ENCODE peak calls at places on chromosomes 7 and 10, in six cellular contexts. One of them, this sample, is unnamed.

GRCh38 chr7:44072364-44073231 is 7.2 kb upstream of the PGAM2 start:
- DNase-seq in PC-9: peak
- DNase-seq in CD8-positive, alpha-beta T cell: peak
- DNase-seq in osteocyte: peak
- DNase-seq in cardiac fibroblast: peak
- DNase-seq in HFF-Myc: peak
- DNase-seq in this sample: peak

GRCh38 chr7:92567460-92567859 is 22.7 kb downstream of the FAM133B start:
- DNase-seq in PC-9: no peak
- DNase-seq in HFF-Myc: no peak
- DNase-seq in cardiac fibroblast: peak
- DNase-seq in osteocyte: no peak
- DNase-seq in CD8-positive, alpha-beta T cell: no peak
- DNase-seq in this sample: no peak

GRCh38 chr7:132030883-132031282 is 474.5 kb upstream of the PODXL start:
- DNase-seq in CD8-positive, alpha-beta T cell: no peak
- DNase-seq in osteocyte: no peak
- DNase-seq in HFF-Myc: no peak
- DNase-seq in cardiac fibroblast: no peak
- DNase-seq in PC-9: peak
- DNase-seq in this sample: no peak

GRCh38 chr10:97759981-97760345 is 11.8 kb downstream of the SFRP5 start:
- DNase-seq in CD8-positive, alpha-beta T cell: no peak
- DNase-seq in PC-9: no peak
- DNase-seq in HFF-Myc: no peak
- DNase-seq in cardiac fibroblast: no peak
- DNase-seq in osteocyte: no peak
- DNase-seq in this sample: no peak

GRCh38 chr7:78006063-78006755 is 207.6 kb downstream of the PHTF2 start:
- DNase-seq in PC-9: no peak
- DNase-seq in HFF-Myc: no peak
- DNase-seq in osteocyte: no peak
- DNase-seq in CD8-positive, alpha-beta T cell: no peak
- DNase-seq in cardiac fibroblast: no peak
- DNase-seq in this sample: no peak

GRCh38 chr7:104980440-104980839 is 33.6 kb upstream of the KMT2E start:
- DNase-seq in PC-9: no peak
- DNase-seq in CD8-positive, alpha-beta T cell: no peak
- DNase-seq in cardiac fibroblast: peak
- DNase-seq in HFF-Myc: no peak
- DNase-seq in osteocyte: no peak
- DNase-seq in this sample: no peak

GRCh38 chr10:121267236-121268003 is 330.8 kb downstream of the FGFR2 start:
- DNase-seq in CD8-positive, alpha-beta T cell: no peak
- DNase-seq in cardiac fibroblast: no peak
- DNase-seq in PC-9: no peak
- DNase-seq in osteocyte: no peak
- DNase-seq in HFF-Myc: no peak
- DNase-seq in this sample: no peak

GRCh38 chr10:16902606-16903005 is 85.4 kb upstream of the RSU1 start:
- DNase-seq in PC-9: no peak
- DNase-seq in cardiac fibroblast: no peak
- DNase-seq in HFF-Myc: no peak
- DNase-seq in osteocyte: no peak
- DNase-seq in CD8-positive, alpha-beta T cell: no peak
- DNase-seq in this sample: no peak

GRCh38 chr10:111113238-111113960 is 36.6 kb downstream of the ADRA2A start:
- DNase-seq in HFF-Myc: no peak
- DNase-seq in osteocyte: peak
- DNase-seq in PC-9: no peak
- DNase-seq in CD8-positive, alpha-beta T cell: no peak
- DNase-seq in cardiac fibroblast: no peak
- DNase-seq in this sample: no peak

GRCh38 chr10:78623577-78624215 is 445.1 kb upstream of the ZMIZ1 start:
- DNase-seq in CD8-positive, alpha-beta T cell: no peak
- DNase-seq in cardiac fibroblast: peak
- DNase-seq in osteocyte: no peak
- DNase-seq in PC-9: peak
- DNase-seq in HFF-Myc: peak
- DNase-seq in this sample: no peak

GRCh38 chr10:50511512-50512213 is 112.1 kb downstream of the SGMS1 start:
- DNase-seq in osteocyte: no peak
- DNase-seq in cardiac fibroblast: no peak
- DNase-seq in PC-9: peak
- DNase-seq in HFF-Myc: no peak
- DNase-seq in CD8-positive, alpha-beta T cell: no peak
- DNase-seq in this sample: no peak

GRCh38 chr10:30169342-30169741 is 110.0 kb upstream of the JCAD start:
- DNase-seq in PC-9: no peak
- DNase-seq in CD8-positive, alpha-beta T cell: no peak
- DNase-seq in cardiac fibroblast: no peak
- DNase-seq in osteocyte: no peak
- DNase-seq in HFF-Myc: no peak
- DNase-seq in this sample: no peak

GRCh38 chr7:28903779-28904538 is 54.2 kb downstream of the TRIL start:
- DNase-seq in HFF-Myc: no peak
- DNase-seq in CD8-positive, alpha-beta T cell: no peak
- DNase-seq in osteocyte: no peak
- DNase-seq in cardiac fibroblast: no peak
- DNase-seq in PC-9: no peak
- DNase-seq in this sample: no peak

GRCh38 chr7:114689391-114689790 is 232.5 kb upstream of the MDFIC start:
- DNase-seq in osteocyte: no peak
- DNase-seq in HFF-Myc: no peak
- DNase-seq in cardiac fibroblast: no peak
- DNase-seq in CD8-positive, alpha-beta T cell: no peak
- DNase-seq in PC-9: no peak
- DNase-seq in this sample: no peak

GRCh38 chr10:30186371-30186875 is 127.0 kb upstream of the JCAD start:
- DNase-seq in HFF-Myc: no peak
- DNase-seq in cardiac fibroblast: no peak
- DNase-seq in PC-9: peak
- DNase-seq in CD8-positive, alpha-beta T cell: no peak
- DNase-seq in osteocyte: no peak
- DNase-seq in this sample: no peak

GRCh38 chr10:73577788-73578187 is 13.4 kb downstream of the USP54 start:
- DNase-seq in osteocyte: no peak
- DNase-seq in HFF-Myc: no peak
- DNase-seq in PC-9: peak
- DNase-seq in CD8-positive, alpha-beta T cell: no peak
- DNase-seq in cardiac fibroblast: peak
- DNase-seq in this sample: no peak

GRCh38 chr7:107109955-107110354 is 58.8 kb upstream of the HBP1 start:
- DNase-seq in CD8-positive, alpha-beta T cell: no peak
- DNase-seq in PC-9: no peak
- DNase-seq in osteocyte: no peak
- DNase-seq in cardiac fibroblast: no peak
- DNase-seq in HFF-Myc: no peak
- DNase-seq in this sample: no peak

GRCh38 chr7:102917436-102918353 is 4.9 kb downstream of the LRRC17 start:
- DNase-seq in CD8-positive, alpha-beta T cell: no peak
- DNase-seq in PC-9: no peak
- DNase-seq in HFF-Myc: no peak
- DNase-seq in osteocyte: no peak
- DNase-seq in cardiac fibroblast: no peak
- DNase-seq in this sample: no peak

GRCh38 chr10:29895436-29895835 is 163.9 kb downstream of the JCAD start:
- DNase-seq in CD8-positive, alpha-beta T cell: no peak
- DNase-seq in osteocyte: peak
- DNase-seq in cardiac fibroblast: peak
- DNase-seq in HFF-Myc: peak
- DNase-seq in PC-9: no peak
- DNase-seq in this sample: no peak

GRCh38 chr7:96596120-96596826 is 113.4 kb downstream of the SEM1 start:
- DNase-seq in CD8-positive, alpha-beta T cell: no peak
- DNase-seq in osteocyte: no peak
- DNase-seq in PC-9: peak
- DNase-seq in cardiac fibroblast: peak
- DNase-seq in HFF-Myc: peak
- DNase-seq in this sample: no peak

GRCh38 chr10:116274141-116274861 is 1.3 kb upstream of the GFRA1 start:
- DNase-seq in osteocyte: no peak
- DNase-seq in HFF-Myc: peak
- DNase-seq in cardiac fibroblast: no peak
- DNase-seq in PC-9: no peak
- DNase-seq in CD8-positive, alpha-beta T cell: no peak
- DNase-seq in this sample: no peak

GRCh38 chr7:98874942-98875341 is 3.4 kb upstream of the TRRAP start:
- DNase-seq in PC-9: no peak
- DNase-seq in cardiac fibroblast: no peak
- DNase-seq in HFF-Myc: no peak
- DNase-seq in osteocyte: no peak
- DNase-seq in CD8-positive, alpha-beta T cell: no peak
- DNase-seq in this sample: no peak
- TF ChIP-seq CTCF in PC-9: no peak
- TF ChIP-seq CTCF in cardiac fibroblast: no peak
- TF ChIP-seq CTCF in HFF-Myc: no peak
- TF ChIP-seq CTCF in osteocyte: no peak
- TF ChIP-seq CTCF in CD8-positive, alpha-beta T cell: no peak
- TF ChIP-seq CTCF in this sample: no peak

DNA sequence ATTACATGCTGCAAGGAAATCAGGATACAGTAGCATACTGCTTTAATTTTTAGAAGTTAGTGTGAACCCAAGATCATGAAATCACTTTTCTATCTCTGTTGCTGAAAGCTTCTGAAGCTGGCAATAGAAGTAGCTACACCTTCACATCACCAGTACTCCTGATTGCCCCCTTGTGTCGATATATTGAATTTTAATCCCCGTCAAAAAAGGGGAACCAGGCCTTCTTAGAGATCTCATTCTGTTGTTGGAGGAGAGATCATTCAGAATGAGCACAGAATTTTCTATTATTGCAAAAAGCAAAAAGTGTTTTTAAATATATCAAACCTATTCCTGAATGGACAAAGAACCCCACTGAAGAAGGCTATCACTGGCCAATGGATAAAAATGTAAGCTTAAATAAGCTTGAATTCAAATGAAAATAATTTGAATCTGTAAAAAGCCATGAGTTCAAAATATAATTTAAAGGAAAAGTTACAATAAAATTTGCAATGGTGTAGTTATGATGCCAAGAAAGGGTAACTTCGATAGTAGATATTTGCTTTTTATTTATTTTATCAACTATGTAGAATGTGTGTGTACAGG is 39.7 kb upstream of the TEX47 start:
- DNase-seq in PC-9: no peak
- DNase-seq in cardiac fibroblast: peak
- DNase-seq in CD8-positive, alpha-beta T cell: no peak
- DNase-seq in HFF-Myc: no peak
- DNase-seq in osteocyte: no peak
- DNase-seq in this sample: no peak
- TF ChIP-seq CTCF in PC-9: peak
- TF ChIP-seq CTCF in cardiac fibroblast: peak
- TF ChIP-seq CTCF in CD8-positive, alpha-beta T cell: no peak
- TF ChIP-seq CTCF in HFF-Myc: peak
- TF ChIP-seq CTCF in osteocyte: peak
- TF ChIP-seq CTCF in this sample: peak

GRCh38 chr7:43071604-43072003 is 40.8 kb upstream of the HECW1 start:
- DNase-seq in CD8-positive, alpha-beta T cell: no peak
- DNase-seq in PC-9: no peak
- DNase-seq in osteocyte: no peak
- DNase-seq in cardiac fibroblast: peak
- DNase-seq in HFF-Myc: no peak
- DNase-seq in this sample: no peak
- TF ChIP-seq CTCF in CD8-positive, alpha-beta T cell: no peak
- TF ChIP-seq CTCF in PC-9: peak
- TF ChIP-seq CTCF in osteocyte: peak
- TF ChIP-seq CTCF in cardiac fibroblast: peak
- TF ChIP-seq CTCF in HFF-Myc: peak
- TF ChIP-seq CTCF in this sample: peak

DNA sequence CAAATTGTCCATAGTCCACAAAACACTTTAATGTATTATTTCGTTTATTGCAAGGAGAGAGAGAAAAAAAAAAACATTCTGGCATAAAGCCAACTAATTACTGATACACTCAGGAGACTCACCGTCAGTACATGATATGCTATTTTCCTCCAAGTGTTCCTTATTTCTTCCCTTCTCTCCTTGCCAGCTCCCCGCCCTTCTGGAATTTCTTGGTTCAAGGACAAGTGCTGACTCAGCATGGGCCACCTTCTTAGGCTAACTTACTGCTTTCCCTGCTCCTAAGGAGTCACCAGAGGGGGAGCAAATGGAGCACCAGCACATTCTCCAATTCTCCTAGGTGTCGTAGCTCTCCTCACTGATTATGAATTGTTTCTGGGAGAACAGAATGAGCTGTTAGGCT is 133.8 kb upstream of the HDAC9 start:
- DNase-seq in cardiac fibroblast: no peak
- DNase-seq in CD8-positive, alpha-beta T cell: no peak
- DNase-seq in osteocyte: no peak
- DNase-seq in PC-9: no peak
- DNase-seq in HFF-Myc: peak
- DNase-seq in this sample: no peak
- TF ChIP-seq CTCF in cardiac fibroblast: no peak
- TF ChIP-seq CTCF in CD8-positive, alpha-beta T cell: no peak
- TF ChIP-seq CTCF in osteocyte: no peak
- TF ChIP-seq CTCF in PC-9: no peak
- TF ChIP-seq CTCF in HFF-Myc: no peak
- TF ChIP-seq CTCF in this sample: no peak

DNA sequence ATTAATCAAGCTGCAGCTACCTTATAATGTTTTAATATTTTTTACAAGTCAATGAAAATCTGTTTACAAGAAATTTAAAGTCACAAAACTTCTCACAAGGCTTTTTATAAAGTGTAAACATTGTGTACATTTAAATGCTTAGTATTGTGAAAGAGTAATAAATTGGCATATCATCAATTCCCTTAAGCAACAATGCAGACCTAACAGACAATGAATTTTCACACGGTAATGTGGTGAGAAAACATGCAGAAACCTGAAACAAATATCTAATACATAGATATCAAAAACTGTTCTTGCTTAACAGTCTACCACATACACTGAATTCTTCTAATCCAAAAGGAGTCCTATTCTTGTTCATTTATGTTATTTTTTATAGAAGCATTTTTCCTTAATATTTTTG is 220.7 kb downstream of the CRPPA start:
- DNase-seq in osteocyte: no peak
- DNase-seq in PC-9: no peak
- DNase-seq in cardiac fibroblast: no peak
- DNase-seq in HFF-Myc: no peak
- DNase-seq in CD8-positive, alpha-beta T cell: no peak
- DNase-seq in this sample: no peak
- TF ChIP-seq CTCF in osteocyte: no peak
- TF ChIP-seq CTCF in PC-9: no peak
- TF ChIP-seq CTCF in cardiac fibroblast: no peak
- TF ChIP-seq CTCF in HFF-Myc: no peak
- TF ChIP-seq CTCF in CD8-positive, alpha-beta T cell: no peak
- TF ChIP-seq CTCF in this sample: no peak

DNA sequence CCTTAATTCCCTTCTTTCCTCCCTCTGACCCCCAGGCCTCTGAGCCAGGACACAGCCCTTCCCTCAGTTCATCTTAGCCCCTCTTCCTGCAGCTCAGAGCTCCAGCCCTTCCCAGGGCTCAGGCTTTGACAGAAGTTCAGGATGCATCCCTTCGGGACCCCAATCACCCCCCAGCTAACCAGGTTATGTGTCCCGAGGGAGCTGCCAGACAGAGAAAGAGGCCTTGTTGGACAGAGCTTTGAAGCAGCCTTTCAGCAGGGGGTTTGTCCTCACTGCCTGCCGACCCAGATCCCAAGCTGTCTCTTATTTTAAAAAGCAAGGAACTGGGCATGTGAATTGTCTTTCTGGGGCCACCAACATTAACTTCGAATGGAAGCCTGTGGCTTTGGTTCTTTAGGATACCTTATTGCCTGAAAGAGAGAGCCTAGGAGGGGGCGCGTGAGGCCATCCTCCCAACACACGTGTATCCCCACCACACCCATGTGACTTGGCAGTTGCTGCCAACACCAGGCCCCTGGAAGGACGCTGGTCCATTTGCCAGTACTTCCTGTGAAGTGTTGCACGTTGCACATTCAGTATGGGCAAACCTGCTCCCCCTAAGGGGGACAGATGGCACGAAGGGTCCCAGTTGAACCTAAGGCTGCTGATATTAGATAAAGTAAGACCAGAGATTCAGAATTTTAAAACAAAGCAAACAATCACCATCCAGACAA is 859 bp downstream of the CCDC136 start:
- DNase-seq in CD8-positive, alpha-beta T cell: no peak
- DNase-seq in PC-9: no peak
- DNase-seq in osteocyte: no peak
- DNase-seq in HFF-Myc: no peak
- DNase-seq in cardiac fibroblast: no peak
- DNase-seq in this sample: no peak
- TF ChIP-seq CTCF in CD8-positive, alpha-beta T cell: no peak
- TF ChIP-seq CTCF in PC-9: no peak
- TF ChIP-seq CTCF in osteocyte: no peak
- TF ChIP-seq CTCF in HFF-Myc: no peak
- TF ChIP-seq CTCF in cardiac fibroblast: no peak
- TF ChIP-seq CTCF in this sample: no peak